ENCODE peak calls at places on chromosomes 13 and 19, in seven cellular contexts. T, S, G, J, Q, Z and P are unnamed samples.

GRCh38 chr19:4278010-4278409 is 1.1 kb upstream of the SHD start:
- DNase-seq in G (no peak), J (no peak), Z (no peak), S (no peak), Q (no peak), T (no peak), P (no peak)

GRCh38 chr19:15178629-15179308 is 22.0 kb downstream of the NOTCH3 start:
- DNase-seq in J (no peak), T (no peak), Q (no peak), S (no peak), Z (peak), G (peak), P (no peak)

GRCh38 chr19:50909240-50910070 is 1.7 kb downstream of the KLK4 start:
- DNase-seq in J (peak), G (peak), Z (peak), T (peak), Q (peak), S (no peak), P (peak)

GRCh38 chr13:100722517-100722916 is 47.9 kb upstream of the TMTC4 start:
- DNase-seq in G (no peak), Q (no peak), T (no peak), J (no peak), Z (no peak), S (no peak), P (peak)

GRCh38 chr13:97242755-97243497 is 20.8 kb downstream of the MBNL2 start:
- DNase-seq in Q (no peak), G (no peak), Z (no peak), T (no peak), J (no peak), S (no peak), P (no peak)

GRCh38 chr13:76762731-76763130 is 123.5 kb downstream of the KCTD12 start:
- DNase-seq in J (no peak), Q (no peak), T (no peak), G (no peak), S (no peak), Z (no peak), P (no peak)

GRCh38 chr13:105502193-105502592 is 1033.3 kb downstream of the EFNB2 start:
- DNase-seq in J (no peak), S (no peak), T (no peak), Z (no peak), Q (no peak), G (no peak), P (no peak)

GRCh38 chr13:98576215-98576945 is 527 bp downstream of the STK24 start:
- DNase-seq in T (peak), Q (no peak), J (no peak), Z (no peak), S (no peak), G (peak), P (peak)

GRCh38 chr13:110485604-110486003 is 75.9 kb downstream of the RAB20 start:
- DNase-seq in J (peak), S (no peak), G (no peak), Z (peak), Q (no peak), T (no peak), P (no peak)

GRCh38 chr13:27182844-27183497 is 11.4 kb upstream of the USP12 start:
- DNase-seq in Q (peak), J (peak), T (no peak), Z (no peak), S (no peak), G (peak), P (no peak)

GRCh38 chr19:3094638-3095374 is 644 bp downstream of the GNA11 start:
- DNase-seq in G (peak), T (no peak), Z (no peak), Q (no peak), S (no peak), J (no peak), P (no peak)

GRCh38 chr19:35389192-35389861 is 18.5 kb downstream of the GPR42 start:
- DNase-seq in G (peak), S (no peak), Z (peak), J (peak), Q (no peak), T (no peak), P (no peak)

GRCh38 chr19:28823338-28823961 is 389.5 kb downstream of the UQCRFS1 start:
- DNase-seq in J (no peak), Q (no peak), S (no peak), G (no peak), Z (no peak), T (no peak), P (no peak)

GRCh38 chr13:77448689-77449088 is 86.8 kb upstream of the SCEL start:
- DNase-seq in S (no peak), J (no peak), Q (no peak), G (no peak), Z (no peak), T (no peak), P (no peak)

GRCh38 chr13:41645313-41645712 is 188.0 kb downstream of the RGCC start:
- DNase-seq in S (no peak), T (no peak), Q (no peak), J (peak), G (no peak), Z (no peak), P (no peak)

GRCh38 chr19:4441994-4442845 is 15.4 kb downstream of the UBXN6 start:
- DNase-seq in J (no peak), T (no peak), G (no peak), Z (no peak), S (no peak), Q (no peak), P (no peak)

GRCh38 chr13:80363890-80364503 is 23.1 kb upstream of the SPRY2 start:
- DNase-seq in T (peak), G (peak), S (no peak), J (peak), Q (no peak), Z (no peak), P (peak)

GRCh38 chr13:26678796-26679195 is 81.8 kb downstream of the GPR12 start:
- DNase-seq in S (no peak), T (no peak), Q (no peak), J (no peak), G (peak), Z (no peak), P (peak)

GRCh38 chr19:33796164-33797100 is at the start of gene KCTD15:
- DNase-seq in Z (peak), S (no peak), J (no peak), T (peak), Q (no peak), G (peak), P (no peak)

GRCh38 chr19:4390017-4390861 is 10.1 kb downstream of the SH3GL1 start:
- DNase-seq in Z (no peak), Q (no peak), G (no peak), S (no peak), J (no peak), T (no peak), P (no peak)

GRCh38 chr13:95128045-95128643 is 173.1 kb downstream of the ABCC4 start:
- DNase-seq in Z (no peak), T (no peak), Q (no peak), G (no peak), S (no peak), J (peak), P (peak)

GRCh38 chr19:12656899-12657571 is 9.5 kb downstream of the MAN2B1 start:
- DNase-seq in T (peak), G (peak), Z (peak), J (no peak), S (no peak), Q (no peak), P (no peak)
- TF ChIP-seq JUND in T (no peak), G (no peak), Z (no peak), J (no peak), S (no peak), Q (no peak), P (no peak)

GRCh38 chr19:55171440-55171839 is 5.0 kb upstream of the DNAAF3 start:
- DNase-seq in S (no peak), Q (no peak), T (no peak), J (no peak), G (peak), Z (no peak), P (no peak)
- TF ChIP-seq JUND in S (no peak), Q (no peak), T (no peak), J (no peak), G (no peak), Z (no peak), P (no peak)

DNA sequence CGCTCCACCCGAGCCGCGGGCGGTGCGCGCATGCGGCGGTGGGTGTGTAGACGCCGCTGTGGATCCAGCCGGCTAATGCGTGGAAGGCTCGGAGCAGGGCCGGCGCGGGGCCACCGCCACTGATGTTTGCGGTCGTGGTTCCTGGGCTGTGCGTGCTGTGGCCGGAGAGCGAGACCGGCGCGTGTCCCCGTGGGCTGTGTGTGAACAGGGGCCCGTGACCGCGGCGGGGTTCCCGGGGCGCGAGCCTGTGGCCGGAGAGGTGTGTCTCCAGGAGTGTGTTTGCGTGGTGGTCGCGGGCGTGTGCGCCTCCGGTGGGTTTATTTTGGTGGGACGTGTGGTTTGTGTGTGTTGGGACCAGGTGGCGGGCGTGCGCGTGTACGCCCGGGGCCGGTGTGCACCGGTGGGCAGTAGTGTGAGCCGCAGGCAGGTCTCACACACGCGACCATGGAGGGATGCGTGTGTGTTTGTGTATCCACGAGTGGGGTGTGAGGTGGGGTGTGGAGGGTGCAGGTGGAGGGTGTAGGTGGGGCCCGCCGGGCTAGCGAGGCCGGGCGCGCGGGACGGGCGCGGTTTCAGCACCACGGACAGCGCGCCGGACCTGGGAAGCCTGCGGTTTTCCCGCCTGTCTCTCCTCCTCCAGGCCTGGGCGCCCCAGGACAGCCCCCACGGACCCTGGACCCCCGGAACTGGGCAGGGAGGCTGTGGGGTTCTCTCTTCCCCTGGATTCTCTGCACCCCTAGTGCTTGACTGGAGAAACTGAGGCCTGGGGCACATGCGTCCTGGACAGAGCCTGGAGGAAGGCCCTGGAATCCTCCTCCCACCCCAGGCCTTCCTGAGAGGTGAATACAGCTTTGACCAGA is 1.6 kb downstream of the HCN2 start:
- DNase-seq in J (no peak), Z (peak), S (no peak), T (no peak), Q (no peak), G (peak), P (no peak)
- TF ChIP-seq JUND in J (no peak), Z (no peak), S (no peak), T (no peak), Q (no peak), G (no peak), P (no peak)

GRCh38 chr19:10717054-10717355 is 874 bp upstream of the DNM2 start:
- DNase-seq in T (no peak), S (no peak), Q (no peak), G (no peak), J (no peak), Z (no peak), P (no peak)

GRCh38 chr19:10717356-10718204 is at the start of gene DNM2:
- DNase-seq in T (peak), S (peak), G (peak), Q (peak), J (peak), Z (peak), P (peak)

GRCh38 chr19:10719466-10719961 is 1.6 kb downstream of the DNM2 start:
- DNase-seq in Q (no peak), J (no peak), T (no peak), Z (no peak), S (no peak), G (peak), P (no peak)

GRCh38 chr19:10720607-10721125 is 2.8 kb downstream of the DNM2 start:
- DNase-seq in Z (no peak), G (no peak), S (no peak), J (no peak), T (no peak), Q (no peak), P (no peak)

DNA sequence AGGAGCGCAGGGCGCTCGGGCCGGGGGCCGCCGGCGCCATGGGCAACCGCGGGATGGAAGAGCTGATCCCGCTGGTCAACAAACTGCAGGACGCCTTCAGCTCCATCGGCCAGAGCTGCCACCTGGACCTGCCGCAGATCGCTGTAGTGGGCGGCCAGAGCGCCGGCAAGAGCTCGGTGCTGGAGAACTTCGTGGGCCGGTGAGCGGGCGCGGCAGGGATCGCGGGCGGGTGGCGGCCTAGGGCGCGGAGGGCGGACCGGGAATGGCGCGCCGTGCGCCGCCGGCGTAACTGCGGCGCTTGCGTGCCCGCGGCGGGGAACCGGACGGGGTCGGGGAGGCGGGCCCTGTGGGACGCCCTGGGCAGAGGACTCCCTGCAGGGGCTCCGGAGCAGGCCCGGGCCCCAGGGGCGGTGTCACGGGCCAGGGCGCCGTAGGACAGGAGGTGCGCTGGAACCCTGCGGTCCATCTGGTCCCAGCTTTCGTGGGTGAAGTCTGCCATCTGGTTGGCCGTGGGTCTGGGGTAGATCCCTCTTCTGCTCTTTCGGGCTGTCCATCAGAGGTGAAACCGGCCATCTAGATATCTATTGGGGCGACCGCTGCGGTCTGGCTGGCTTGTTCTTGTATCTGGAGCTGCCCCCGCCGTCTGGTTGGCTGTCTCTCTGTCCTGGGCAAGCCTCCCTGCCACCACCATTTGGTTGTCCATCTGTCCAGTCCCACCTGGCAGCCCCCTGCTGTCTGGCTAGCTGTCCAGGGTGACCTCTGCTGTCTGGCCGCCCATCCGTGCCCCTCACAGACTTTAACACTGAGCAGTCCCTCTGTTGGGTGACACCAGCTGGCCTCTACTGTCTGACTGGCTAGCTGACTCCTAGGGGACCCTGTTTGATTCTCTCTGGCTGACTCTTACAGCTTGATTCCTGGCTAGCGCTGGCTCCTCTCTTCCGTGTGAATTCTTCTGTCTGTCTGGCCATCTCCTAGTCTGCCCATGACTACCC is 622 bp downstream of the DNM2 start:
- DNase-seq in J (no peak), G (peak), T (peak), Z (peak), S (no peak), Q (no peak), P (no peak)
- TF ChIP-seq JUND in J (no peak), G (no peak), T (no peak), Z (no peak), S (no peak), Q (no peak), P (no peak)

DNA sequence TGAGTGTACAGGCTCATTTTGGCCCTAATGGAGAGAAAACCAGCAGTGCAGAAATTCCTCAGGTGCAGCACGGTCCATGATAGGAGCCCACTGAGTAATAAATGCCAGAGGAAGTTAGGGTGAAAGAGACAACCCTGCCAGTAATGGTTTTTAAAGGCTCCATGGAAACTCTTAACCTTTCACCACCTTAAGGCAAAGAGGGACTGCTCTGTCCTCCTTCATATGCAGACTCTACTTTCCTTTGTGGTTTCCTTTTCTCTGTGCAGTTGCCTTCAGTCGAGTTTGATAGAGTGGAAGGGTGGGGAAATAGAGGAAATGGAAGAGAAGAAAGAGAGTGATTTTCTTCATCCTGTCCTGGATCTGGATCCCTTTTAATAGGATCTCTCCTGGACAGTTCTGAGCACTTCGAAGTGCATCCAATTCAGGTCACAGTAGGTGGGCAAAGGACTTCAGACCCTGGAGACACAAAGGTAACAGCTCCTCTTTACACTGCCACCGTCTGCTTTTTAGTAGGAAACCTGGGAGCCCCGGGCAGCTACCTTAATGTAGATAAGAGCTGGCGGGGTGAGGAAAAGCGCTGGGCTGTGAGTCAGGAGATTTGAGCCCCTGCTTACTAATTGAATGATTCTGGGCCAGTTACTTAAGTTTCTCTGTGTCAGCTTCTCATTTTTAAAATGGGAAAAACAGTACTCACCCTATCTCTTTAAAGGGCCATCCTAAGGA is 294.8 kb downstream of the KCNRG start:
- DNase-seq in S (no peak), T (no peak), G (peak), Q (no peak), Z (no peak), J (peak), P (no peak)
- TF ChIP-seq JUND in S (no peak), T (no peak), G (no peak), Q (no peak), Z (no peak), J (no peak), P (no peak)

GRCh38 chr19:18494267-18494607 is 27.6 kb downstream of the ELL start:
- DNase-seq in J (no peak), S (no peak), T (no peak), Q (no peak), Z (no peak), G (no peak), P (no peak)
- TF ChIP-seq JUND in J (no peak), S (no peak), T (no peak), Q (no peak), Z (no peak), G (no peak), P (no peak)

DNA sequence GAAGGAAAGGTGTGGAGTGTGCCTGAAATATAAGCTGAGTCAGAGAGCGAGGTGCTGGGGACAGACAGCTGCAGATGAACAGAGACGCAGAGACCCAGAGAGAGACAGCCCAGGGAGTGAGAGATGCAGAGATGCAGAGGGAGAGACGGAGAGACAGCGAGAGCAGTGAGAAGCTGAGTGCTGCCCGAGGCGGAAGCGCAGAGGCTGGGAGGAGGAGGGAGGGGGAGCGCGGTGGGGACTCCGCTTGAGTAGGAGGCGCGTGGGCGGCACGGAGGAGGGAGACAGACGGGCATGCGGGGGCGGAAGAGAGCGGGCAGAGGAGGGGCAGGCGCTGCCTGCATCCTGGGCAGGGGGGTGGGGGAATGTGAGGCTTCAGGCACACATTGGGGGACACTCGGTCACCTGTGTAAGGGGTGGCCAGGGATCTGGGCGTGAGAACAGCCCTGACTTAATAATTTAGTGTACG is 25.7 kb downstream of the SLC8A2 start:
- DNase-seq in S (no peak), G (peak), Z (peak), J (no peak), T (peak), Q (no peak), P (peak)
- TF ChIP-seq JUND in S (no peak), G (no peak), Z (no peak), J (no peak), T (no peak), Q (no peak), P (no peak)

GRCh38 chr19:58059681-58060080 is 599 bp downstream of the ZNF135 start:
- DNase-seq in Z (no peak), J (no peak), G (no peak), Q (no peak), S (no peak), T (no peak), P (no peak)

GRCh38 chr19:58060231-58060630 is 1.1 kb downstream of the ZNF135 start:
- DNase-seq in Q (no peak), Z (no peak), J (no peak), T (no peak), S (no peak), G (no peak), P (no peak)

GRCh38 chr19:58056861-58057260 is 2.2 kb upstream of the ZNF135 start:
- DNase-seq in T (no peak), G (no peak), Z (no peak), S (no peak), J (no peak), Q (no peak), P (no peak)

GRCh38 chr19:58058428-58058827 is 654 bp upstream of the ZNF135 start:
- DNase-seq in G (no peak), Q (no peak), Z (peak), T (no peak), J (no peak), S (no peak), P (no peak)

GRCh38 chr19:58059003-58059671 is at the start of gene ZNF135:
- DNase-seq in Q (no peak), Z (peak), S (no peak), T (peak), G (no peak), J (no peak), P (peak)
- TF ChIP-seq JUND in Q (no peak), Z (peak), S (no peak), T (no peak), G (no peak), J (no peak), P (no peak)

GRCh38 chr19:14159059-14159458 is 22.7 kb upstream of the ASF1B start:
- DNase-seq in J (no peak), Q (no peak), S (no peak), G (no peak), T (no peak), Z (no peak), P (no peak)
- TF ChIP-seq JUND in J (no peak), Q (no peak), S (no peak), G (no peak), T (no peak), Z (no peak), P (no peak)

GRCh38 chr13:44157614-44158013 is 216.0 kb upstream of the SERP2 start:
- DNase-seq in J (no peak), Z (no peak), S (no peak), T (no peak), G (no peak), Q (no peak), P (no peak)
- TF ChIP-seq JUND in J (no peak), Z (no peak), S (no peak), T (no peak), G (no peak), Q (no peak), P (no peak)